ENCODE peak calls at places on chromosomes 4 and X, in five cellular contexts. One of them, this sample, is unnamed.

GRCh38 chrX:37315511-37316248 is 33.5 kb upstream of the PRRG1 start:
- DNase-seq in Ammon's horn: no peak
- DNase-seq in stimulated activated naive B cell treated with anti-CD40 and anti-IgM and Interleukin-4, amounts not matched to agents 10 μg/mL and 1 μg/mL and 100 μg/mL, for 72 hours: no peak
- DNase-seq in NCI-H1105: no peak
- DNase-seq in lung microvascular endothelial cell: peak
- DNase-seq in this sample: no peak

GRCh38 chrX:10022580-10023245 is 55.6 kb downstream of the CLDN34 start:
- DNase-seq in lung microvascular endothelial cell: peak
- DNase-seq in NCI-H1105: no peak
- DNase-seq in stimulated activated naive B cell treated with anti-CD40 and anti-IgM and Interleukin-4, amounts not matched to agents 10 μg/mL and 1 μg/mL and 100 μg/mL, for 72 hours: no peak
- DNase-seq in Ammon's horn: no peak
- DNase-seq in this sample: no peak

GRCh38 chr4:48578132-48578964 is 88.3 kb downstream of the ZAR1 start:
- DNase-seq in stimulated activated naive B cell treated with anti-CD40 and anti-IgM and Interleukin-4, amounts not matched to agents 10 μg/mL and 1 μg/mL and 100 μg/mL, for 72 hours: peak
- DNase-seq in Ammon's horn: peak
- DNase-seq in lung microvascular endothelial cell: peak
- DNase-seq in NCI-H1105: peak
- DNase-seq in this sample: peak

GRCh38 chrX:44770111-44770510 is 73.7 kb upstream of the DUSP21 start:
- DNase-seq in lung microvascular endothelial cell: peak
- DNase-seq in Ammon's horn: no peak
- DNase-seq in stimulated activated naive B cell treated with anti-CD40 and anti-IgM and Interleukin-4, amounts not matched to agents 10 μg/mL and 1 μg/mL and 100 μg/mL, for 72 hours: no peak
- DNase-seq in NCI-H1105: no peak
- DNase-seq in this sample: no peak

GRCh38 chr4:111070390-111070789 is 447.5 kb upstream of the PITX2 start:
- DNase-seq in lung microvascular endothelial cell: no peak
- DNase-seq in Ammon's horn: peak
- DNase-seq in NCI-H1105: no peak
- DNase-seq in stimulated activated naive B cell treated with anti-CD40 and anti-IgM and Interleukin-4, amounts not matched to agents 10 μg/mL and 1 μg/mL and 100 μg/mL, for 72 hours: no peak
- DNase-seq in this sample: no peak

GRCh38 chr4:119774840-119775239 is 146.2 kb upstream of the PDE5A start:
- DNase-seq in NCI-H1105: no peak
- DNase-seq in Ammon's horn: no peak
- DNase-seq in stimulated activated naive B cell treated with anti-CD40 and anti-IgM and Interleukin-4, amounts not matched to agents 10 μg/mL and 1 μg/mL and 100 μg/mL, for 72 hours: no peak
- DNase-seq in lung microvascular endothelial cell: no peak
- DNase-seq in this sample: no peak

GRCh38 chrX:153744210-153745066 is 19.6 kb upstream of the PLXNB3 start:
- DNase-seq in NCI-H1105: peak
- DNase-seq in stimulated activated naive B cell treated with anti-CD40 and anti-IgM and Interleukin-4, amounts not matched to agents 10 μg/mL and 1 μg/mL and 100 μg/mL, for 72 hours: no peak
- DNase-seq in lung microvascular endothelial cell: peak
- DNase-seq in Ammon's horn: peak
- DNase-seq in this sample: no peak

GRCh38 chrX:121349263-121349662 is 301.9 kb downstream of the GLUD2 start:
- DNase-seq in stimulated activated naive B cell treated with anti-CD40 and anti-IgM and Interleukin-4, amounts not matched to agents 10 μg/mL and 1 μg/mL and 100 μg/mL, for 72 hours: no peak
- DNase-seq in lung microvascular endothelial cell: no peak
- DNase-seq in NCI-H1105: no peak
- DNase-seq in Ammon's horn: no peak
- DNase-seq in this sample: no peak

GRCh38 chrX:131577999-131578734 is 34.3 kb downstream of the OR13H1 start:
- DNase-seq in stimulated activated naive B cell treated with anti-CD40 and anti-IgM and Interleukin-4, amounts not matched to agents 10 μg/mL and 1 μg/mL and 100 μg/mL, for 72 hours: no peak
- DNase-seq in lung microvascular endothelial cell: no peak
- DNase-seq in NCI-H1105: peak
- DNase-seq in Ammon's horn: no peak
- DNase-seq in this sample: no peak

GRCh38 chrX:120819126-120819525 is 56.5 kb downstream of the CT47B1 start:
- DNase-seq in Ammon's horn: no peak
- DNase-seq in stimulated activated naive B cell treated with anti-CD40 and anti-IgM and Interleukin-4, amounts not matched to agents 10 μg/mL and 1 μg/mL and 100 μg/mL, for 72 hours: no peak
- DNase-seq in NCI-H1105: no peak
- DNase-seq in lung microvascular endothelial cell: no peak
- DNase-seq in this sample: no peak

GRCh38 chrX:104039689-104040505 is at the start of gene H2BW2:
- DNase-seq in stimulated activated naive B cell treated with anti-CD40 and anti-IgM and Interleukin-4, amounts not matched to agents 10 μg/mL and 1 μg/mL and 100 μg/mL, for 72 hours: no peak
- DNase-seq in Ammon's horn: no peak
- DNase-seq in NCI-H1105: no peak
- DNase-seq in lung microvascular endothelial cell: no peak
- DNase-seq in this sample: no peak

GRCh38 chr4:154911608-154912098 is 130.6 kb downstream of the RBM46 start:
- DNase-seq in NCI-H1105: no peak
- DNase-seq in Ammon's horn: no peak
- DNase-seq in stimulated activated naive B cell treated with anti-CD40 and anti-IgM and Interleukin-4, amounts not matched to agents 10 μg/mL and 1 μg/mL and 100 μg/mL, for 72 hours: no peak
- DNase-seq in lung microvascular endothelial cell: no peak
- DNase-seq in this sample: no peak

GRCh38 chr4:151651496-151651895 is 109.3 kb downstream of the GATB start:
- DNase-seq in lung microvascular endothelial cell: no peak
- DNase-seq in Ammon's horn: no peak
- DNase-seq in stimulated activated naive B cell treated with anti-CD40 and anti-IgM and Interleukin-4, amounts not matched to agents 10 μg/mL and 1 μg/mL and 100 μg/mL, for 72 hours: no peak
- DNase-seq in NCI-H1105: no peak
- DNase-seq in this sample: no peak

GRCh38 chr4:180449395-180449956 is 1793.7 kb upstream of the TENM3 start:
- DNase-seq in Ammon's horn: peak
- DNase-seq in stimulated activated naive B cell treated with anti-CD40 and anti-IgM and Interleukin-4, amounts not matched to agents 10 μg/mL and 1 μg/mL and 100 μg/mL, for 72 hours: no peak
- DNase-seq in NCI-H1105: peak
- DNase-seq in lung microvascular endothelial cell: no peak
- DNase-seq in this sample: no peak

This sample was measured in germinal center.